ENCODE peak calls at places on chromosomes 3 and 15, in nine cellular contexts. U is naive thymus-derived CD4-positive, alpha-beta T cell; Z is heart left ventricle; F is H9; D is CD8-positive, alpha-beta T cell; B is uterus; H is thyroid gland; R is colonic mucosa; N is left ventricle myocardium inferior. C is an unnamed sample.

GRCh38 chr3:42772670-42773408 is at the start of gene CCDC13:
- DNase-seq in U (peak; percentile 75), Z (peak; percentile 98), F (peak; percentile 95), D (peak; percentile 90), B (peak; percentile 94), H (peak; percentile 96), R (peak; percentile 92), N (peak; percentile 97), C (peak; percentile 92)

GRCh38 chr3:70476174-70476573 is 163.7 kb upstream of the MDFIC2 start:
- DNase-seq in U (no peak), Z (no peak), F (no peak), D (no peak), B (no peak), H (no peak), R (no peak), N (no peak), C (no peak)

GRCh38 chr3:161372321-161373260 is 1.3 kb upstream of the SPTSSB start:
- DNase-seq in U (peak; percentile 38), Z (peak; percentile 25), F (peak; percentile 73), D (peak; percentile 12), B (no peak), H (peak; percentile 11), R (peak; percentile 25), N (no peak), C (peak; percentile 35)

GRCh38 chr3:55718074-55718473 is 231.0 kb upstream of the WNT5A start:
- DNase-seq in U (no peak), Z (no peak), F (no peak), D (no peak), B (no peak), H (no peak), R (no peak), N (no peak), C (no peak)

GRCh38 chr15:100224206-100225185 is 117.3 kb downstream of the ADAMTS17 start:
- DNase-seq in U (peak; percentile 17), Z (no peak), F (no peak), D (no peak), B (no peak), H (no peak), R (no peak), N (no peak), C (no peak)

GRCh38 chr3:153624310-153625030 is 462.4 kb downstream of the RAP2B start:
- DNase-seq in U (peak; percentile 74), Z (no peak), F (no peak), D (peak; percentile 11), B (no peak), H (no peak), R (no peak), N (no peak), C (no peak)

GRCh38 chr3:119918992-119919933 is 137.4 kb downstream of the NR1I2 start:
- DNase-seq in U (no peak), Z (no peak), F (no peak), D (no peak), B (no peak), H (no peak), R (no peak), N (no peak), C (no peak)

GRCh38 chr15:83845230-83845629 is 191.3 kb downstream of the ADAMTSL3 start:
- DNase-seq in U (no peak), Z (no peak), F (no peak), D (no peak), B (peak; percentile 63), H (no peak), R (no peak), N (no peak), C (no peak)

DNA sequence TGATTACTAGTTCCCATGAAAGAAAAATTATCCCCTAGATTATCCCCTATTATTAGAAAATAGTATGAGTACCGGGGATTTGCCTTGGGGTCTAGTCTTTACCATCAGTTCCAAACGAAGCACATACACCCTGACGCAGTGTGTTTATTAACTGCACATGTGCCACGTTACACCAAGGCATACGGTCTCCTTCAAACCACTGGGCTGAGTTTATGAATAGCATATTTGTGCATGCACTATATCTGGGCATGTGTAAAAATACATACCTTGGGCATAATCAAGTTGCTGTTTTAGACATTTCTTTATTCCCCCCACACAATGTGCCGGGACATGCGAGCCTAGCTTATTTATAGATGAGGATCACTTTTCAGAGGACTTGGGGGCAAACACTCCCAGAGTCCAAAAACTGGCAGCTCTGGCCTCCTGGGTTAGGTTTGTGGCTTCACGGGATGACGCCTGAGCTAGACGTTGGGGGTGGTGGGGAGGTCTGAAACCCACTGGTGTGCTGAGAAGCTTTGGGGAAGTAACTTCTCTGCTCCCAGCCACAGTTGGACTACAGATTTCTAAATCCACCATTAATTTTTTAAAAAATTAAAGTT is 16.2 kb downstream of the IGDCC4 start:
- DNase-seq in U (no peak), Z (no peak), F (no peak), D (no peak), B (no peak), H (no peak), R (no peak), N (no peak), C (no peak)
- H3K27me3 ChIP-seq in U (no peaks in the 10 kb centered on the region), Z (peaks cover 21% of the 10 kb centered on the region), F (no peaks in the 10 kb centered on the region), D (no peaks in the 10 kb centered on the region), B (no peaks in the 10 kb centered on the region), H (no peaks in the 10 kb centered on the region), R (no peaks in the 10 kb centered on the region), N (peaks cover 42% of the 10 kb centered on the region), C (no peaks in the 10 kb centered on the region)

GRCh38 chr15:92271179-92271578 is 122.5 kb upstream of the ST8SIA2 start:
- DNase-seq in U (no peak), Z (no peak), F (no peak), D (no peak), B (no peak), H (no peak), R (no peak), N (no peak), C (no peak)

GRCh38 chr15:92273286-92273685 is 120.4 kb upstream of the ST8SIA2 start:
- DNase-seq in U (no peak), Z (no peak), F (no peak), D (no peak), B (no peak), H (no peak), R (no peak), N (no peak), C (no peak)

GRCh38 chr15:92272106-92272505 is 121.6 kb upstream of the ST8SIA2 start:
- DNase-seq in U (no peak), Z (no peak), F (no peak), D (no peak), B (no peak), H (no peak), R (no peak), N (no peak), C (no peak)

GRCh38 chr15:92273732-92274131 is 119.9 kb upstream of the ST8SIA2 start:
- DNase-seq in U (no peak), Z (no peak), F (no peak), D (no peak), B (no peak), H (no peak), R (no peak), N (no peak), C (no peak)

DNA sequence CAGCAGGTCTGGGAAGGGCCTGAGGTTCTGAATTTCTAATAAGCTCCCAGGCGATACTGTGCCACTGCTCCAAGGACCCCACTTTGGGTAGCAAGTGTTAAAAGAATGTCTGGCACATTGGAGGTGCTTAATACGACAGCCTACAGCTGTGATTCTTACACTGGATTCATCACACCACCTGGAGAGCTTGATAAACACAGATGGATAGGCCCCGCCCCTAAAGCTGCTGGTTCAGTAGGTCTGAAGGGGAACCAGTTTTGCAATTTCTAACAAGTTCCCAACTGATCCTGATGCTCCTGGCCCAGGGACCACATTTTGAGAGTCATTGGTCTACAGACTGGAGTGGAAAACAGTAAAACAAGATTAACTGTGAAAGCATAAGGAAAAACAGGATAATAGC is 124.8 kb upstream of the ST8SIA2 start:
- DNase-seq in U (no peak), Z (no peak), F (peak; percentile 39), D (no peak), B (no peak), H (peak; percentile 6), R (no peak), N (no peak), C (no peak)
- H3K27me3 ChIP-seq in U (peaks cover 2% of the 10 kb centered on the region), Z (no peaks in the 10 kb centered on the region), F (no peaks in the 10 kb centered on the region), D (no peaks in the 10 kb centered on the region), B (no peaks in the 10 kb centered on the region), H (no peaks in the 10 kb centered on the region), R (no peaks in the 10 kb centered on the region), N (peaks cover 22% of the 10 kb centered on the region), C (no peaks in the 10 kb centered on the region)

GRCh38 chr3:98343647-98344507 is 9.8 kb upstream of the OR5K4 start:
- DNase-seq in U (no peak), Z (no peak), F (peak; percentile 76), D (no peak), B (no peak), H (peak; percentile 18), R (peak; percentile 48), N (no peak), C (peak; percentile 63)

GRCh38 chr3:98339031-98339430 is 14.6 kb upstream of the OR5K4 start:
- DNase-seq in U (no peak), Z (no peak), F (no peak), D (no peak), B (no peak), H (no peak), R (no peak), N (no peak), C (no peak)

GRCh38 chr3:98341758-98342157 is 11.9 kb upstream of the OR5K4 start:
- DNase-seq in U (no peak), Z (no peak), F (no peak), D (no peak), B (no peak), H (no peak), R (no peak), N (no peak), C (no peak)
- H3K27me3 ChIP-seq in U (no peaks in the 10 kb centered on the region), Z (no peaks in the 10 kb centered on the region), F (no peaks in the 10 kb centered on the region), D (no peaks in the 10 kb centered on the region), B (no peaks in the 10 kb centered on the region), H (no peaks in the 10 kb centered on the region), R (no peaks in the 10 kb centered on the region), N (no peaks in the 10 kb centered on the region), C (no peaks in the 10 kb centered on the region)

GRCh38 chr15:42140383-42141070 is 15.9 kb downstream of the PLA2G4F start:
- DNase-seq in U (no peak), Z (no peak), F (no peak), D (no peak), B (peak; percentile 2), H (no peak), R (no peak), N (no peak), C (no peak)

GRCh38 chr15:42141795-42142667 is 14.4 kb downstream of the PLA2G4F start:
- DNase-seq in U (no peak), Z (no peak), F (peak; percentile 19), D (no peak), B (peak; percentile 4), H (no peak), R (no peak), N (no peak), C (no peak)

GRCh38 chr15:42139596-42139995 is 16.8 kb downstream of the PLA2G4F start:
- DNase-seq in U (no peak), Z (no peak), F (no peak), D (no peak), B (no peak), H (no peak), R (peak; percentile 25), N (no peak), C (no peak)

GRCh38 chr15:42143356-42143755 is 13.1 kb downstream of the PLA2G4F start:
- DNase-seq in U (no peak), Z (no peak), F (peak; percentile 16), D (no peak), B (no peak), H (no peak), R (no peak), N (no peak), C (no peak)

DNA sequence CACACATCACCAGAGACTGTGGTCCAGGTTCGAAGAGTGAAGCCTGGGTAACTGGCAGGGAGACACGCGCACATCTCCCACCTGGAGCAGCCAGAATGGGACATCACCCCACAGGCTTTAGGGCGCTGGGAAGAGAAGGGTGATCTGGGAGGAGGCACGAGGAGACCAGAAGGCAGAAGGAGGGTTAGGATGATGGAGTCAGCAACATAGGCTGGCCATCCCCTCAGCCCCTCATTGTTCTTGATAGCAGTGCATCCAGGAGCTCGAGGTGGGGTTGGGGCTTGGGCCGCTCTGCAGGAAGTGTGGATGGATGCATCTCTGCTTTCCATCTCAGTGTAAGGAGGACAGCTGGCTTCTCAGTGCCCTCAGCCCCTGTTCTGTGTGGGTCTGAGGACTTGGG is 15.2 kb downstream of the PLA2G4F start:
- DNase-seq in U (no peak), Z (no peak), F (no peak), D (no peak), B (peak; percentile 6), H (no peak), R (no peak), N (no peak), C (no peak)
- H3K27me3 ChIP-seq in U (no peaks in the 10 kb centered on the region), Z (no peaks in the 10 kb centered on the region), F (no peaks in the 10 kb centered on the region), D (no peaks in the 10 kb centered on the region), B (no peaks in the 10 kb centered on the region), H (no peaks in the 10 kb centered on the region), R (no peaks in the 10 kb centered on the region), N (no peaks in the 10 kb centered on the region), C (no peaks in the 10 kb centered on the region)